ENCODE peak calls at places on chromosome 3, in nine cellular contexts. W is stimulated activated CD8-positive, alpha-beta memory T cell treated with anti-CD3 and anti-CD28 coated beads, Interleukin-4, amount 100 ng/mL, for 24 hours; O is activated naive CD4-positive, alpha-beta T cell; Q is cardiac fibroblast; V is NCI-H524; U is NCI-H1092; I is activated T-cell treated with anti-CD3 and anti-CD28 coated beads for 4 hours; D is T-cell; B is stimulated activated CD4-positive, alpha-beta T cell treated with anti-CD3 and anti-CD28 coated beads, TNF-alpha, amount 100 ng/mL, for 1 hour. R is an unnamed sample.

GRCh38 chr3:134149286-134149685 is 101.4 kb downstream of the RYK start:
- DNase-seq in W (no peak), O (no peak), Q (no peak), V (no peak), U (no peak), I (no peak), D (no peak), B (no peak), R (no peak)

GRCh38 chr3:39024497-39024896 is 27.2 kb downstream of the SCN11A start:
- DNase-seq in W (no peak), O (no peak), Q (no peak), V (no peak), U (no peak), I (no peak), D (no peak), B (no peak), R (no peak)

GRCh38 chr3:142210144-142210543 is 15.2 kb downstream of the GK5 start:
- DNase-seq in W (no peak), O (no peak), Q (peak; percentile 72), V (no peak), U (no peak), I (no peak), D (no peak), B (no peak), R (no peak)

GRCh38 chr3:126107960-126108688 is 24.2 kb upstream of the SLC41A3 start:
- DNase-seq in W (no peak), O (no peak), Q (no peak), V (no peak), U (no peak), I (no peak), D (no peak), B (no peak), R (no peak)

GRCh38 chr3:184566441-184567414 is 5.1 kb downstream of the EPHB3 start:
- DNase-seq in W (no peak), O (no peak), Q (no peak), V (no peak), U (no peak), I (no peak), D (no peak), B (no peak), R (no peak)

GRCh38 chr3:44045476-44046275 is 196.0 kb upstream of the TOPAZ1 start:
- DNase-seq in W (no peak), O (no peak), Q (no peak), V (peak; percentile 0), U (peak; percentile 72), I (no peak), D (no peak), B (no peak), R (no peak)

GRCh38 chr3:126685493-126685892 is 18.5 kb upstream of the CHCHD6 start:
- DNase-seq in W (no peak), O (no peak), Q (no peak), V (no peak), U (no peak), I (no peak), D (no peak), B (no peak), R (no peak)

GRCh38 chr3:37852097-37852496 is 9.6 kb upstream of the CTDSPL start:
- DNase-seq in W (no peak), O (no peak), Q (no peak), V (no peak), U (no peak), I (no peak), D (no peak), B (no peak), R (no peak)

GRCh38 chr3:189316296-189317019 is 144.7 kb downstream of the TPRG1 start:
- DNase-seq in W (no peak), O (no peak), Q (no peak), V (no peak), U (peak; percentile 46), I (no peak), D (no peak), B (no peak), R (no peak)

GRCh38 chr3:133662256-133662773 is 574 bp upstream of the TOPBP1 start:
- DNase-seq in W (no peak), O (no peak), Q (peak; percentile 28), V (peak; percentile 24), U (peak; percentile 29), I (no peak), D (no peak), B (no peak), R (no peak)

R was measured in activated effector memory CD4-positive, alpha-beta T cell treated with Interleukin-2 at 50 U/mL for 16 hours.